ENCODE peak calls at places on chromosome 6, in nine cellular contexts. B is suprapubic skin, D is GM23338, Q is prostate gland, Y is HL-60, H is transverse colon, A is Panc1, W is SK-N-SH, F is breast epithelium. V is an unnamed sample.

GRCh38 chr6:145600299-145600698 is 135.0 kb downstream of the EPM2A start:
- DNase-seq in Y (no peak), F (no peak), Q (no peak), A (no peak), H (no peak), B (no peak), D (no peak), W (no peak), V (no peak)

GRCh38 chr6:47631248-47632196 is 66.9 kb upstream of the ADGRF4 start:
- DNase-seq in H (no peak), A (no peak), F (no peak), D (peak), Y (no peak), W (peak), Q (no peak), B (no peak), V (no peak)

GRCh38 chr6:113644861-113645575 is 212.1 kb upstream of the MARCKS start:
- DNase-seq in A (no peak), D (no peak), H (no peak), B (no peak), F (no peak), Y (no peak), W (no peak), Q (no peak), V (no peak)

GRCh38 chr6:21594427-21595264 is 1.1 kb downstream of the SOX4 start:
- DNase-seq in W (peak), F (peak), Q (peak), A (no peak), D (peak), B (peak), Y (no peak), H (peak), V (peak)

GRCh38 chr6:6399568-6399967 is 79.1 kb upstream of the F13A1 start:
- DNase-seq in F (no peak), Q (no peak), B (no peak), A (no peak), Y (no peak), D (no peak), W (no peak), H (no peak), V (no peak)

GRCh38 chr6:109236140-109237081 is 141.1 kb downstream of the CEP57L1 start:
- DNase-seq in F (no peak), D (peak), H (peak), A (no peak), W (no peak), Y (no peak), B (no peak), Q (no peak), V (peak)

GRCh38 chr6:79601020-79601609 is 30.0 kb upstream of the SH3BGRL2 start:
- DNase-seq in F (no peak), B (no peak), D (no peak), A (peak), Y (no peak), Q (peak), H (no peak), W (no peak), V (no peak)

GRCh38 chr6:109513571-109514071 is 30.6 kb upstream of the ZBTB24 start:
- DNase-seq in Q (no peak), W (no peak), H (no peak), D (peak), Y (no peak), F (no peak), B (no peak), A (no peak), V (no peak)

GRCh38 chr6:84768442-84769174 is 4.2 kb upstream of the TBX18 start:
- DNase-seq in F (no peak), D (peak), Y (no peak), B (no peak), Q (no peak), H (no peak), A (no peak), W (peak), V (no peak)

GRCh38 chr6:105097288-105097687 is 82.5 kb downstream of the POPDC3 start:
- DNase-seq in Y (no peak), W (no peak), Q (no peak), D (no peak), H (peak), F (no peak), B (no peak), A (no peak), V (no peak)

DNA sequence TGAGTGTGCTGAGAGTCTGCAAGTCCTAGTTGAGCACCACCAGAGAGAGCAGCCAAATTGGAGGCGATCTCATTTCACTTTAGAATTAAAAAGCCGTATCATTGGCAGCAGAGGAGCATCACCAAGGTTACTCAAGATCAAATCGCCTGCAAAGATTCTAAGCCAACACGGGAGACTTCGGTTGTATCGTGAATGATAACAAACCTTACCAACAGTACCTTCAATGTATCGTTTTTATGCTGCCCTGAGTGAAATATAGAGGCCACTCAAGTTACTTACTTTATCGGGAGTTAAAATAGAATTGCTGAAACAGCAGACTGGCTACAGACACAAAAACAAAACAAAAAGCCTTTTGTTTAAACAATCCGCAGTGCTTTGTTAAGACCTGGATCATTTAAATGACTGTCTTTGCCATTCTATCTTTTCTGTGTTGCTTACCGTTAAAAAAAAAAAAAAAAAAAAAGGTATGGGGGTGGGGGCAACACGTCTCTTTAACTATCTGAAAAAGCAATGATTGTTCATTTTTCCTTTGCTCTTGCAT is 14.2 kb downstream of the NHSL1 start:
- DNase-seq in A (no peak), F (no peak), D (peak), B (no peak), Q (no peak), H (no peak), Y (no peak), W (no peak), V (no peak)
- H3K4me3 ChIP-seq in A (no peak), F (peak), D (peak), B (peak), Q (no peak), H (no peak), Y (no peak), W (no peak), V (no peak)

GRCh38 chr6:131017962-131018361 is 45.1 kb downstream of the EPB41L2 start:
- DNase-seq in F (no peak), H (no peak), W (no peak), Y (no peak), B (no peak), Q (no peak), D (no peak), A (no peak), V (no peak)
- H3K27ac ChIP-seq in F (no peak), H (no peak), W (no peak), Y (no peak), B (no peak), Q (no peak), D (no peak), A (peak), V (no peak)

GRCh38 chr6:149749594-149750135 is at the start of gene PCMT1:
- DNase-seq in W (peak), Y (peak), B (peak), F (peak), H (peak), D (peak), A (no peak), Q (peak), V (peak)
- TF ChIP-seq POLR2AphosphoS5 in W (no peak), Y (peak), B (peak), F (peak), H (peak), D (peak), A (no peak), Q (peak), V (peak)

GRCh38 chr6:1604347-1604990 is 5.2 kb upstream of the FOXC1 start:
- DNase-seq in F (no peak), Y (no peak), B (peak), A (no peak), H (peak), W (peak), Q (peak), D (peak), V (peak)
- H3K4me3 ChIP-seq in F (peak), Y (peak), B (peak), A (peak), H (peak), W (peak), Q (peak), D (peak), V (peak)

GRCh38 chr6:87697581-87698552 is 4.2 kb downstream of the AKIRIN2 start:
- DNase-seq in W (peak), A (no peak), Y (no peak), F (no peak), H (no peak), D (no peak), B (no peak), Q (no peak), V (no peak)
- H3K27ac ChIP-seq in W (peak), A (peak), Y (peak), F (peak), H (peak), D (no peak), B (no peak), Q (peak), V (peak)

GRCh38 chr6:39530201-39530759 is 194.9 kb downstream of the KIF6 start:
- DNase-seq in D (no peak), H (peak), Y (no peak), W (no peak), B (no peak), Q (no peak), A (no peak), F (no peak), V (no peak)
- TF ChIP-seq POLR2AphosphoS5 in D (no peak), H (no peak), Y (no peak), W (no peak), B (no peak), Q (no peak), A (no peak), F (no peak), V (no peak)

GRCh38 chr6:151692216-151692615 is 115.3 kb upstream of the ESR1 start:
- DNase-seq in Y (no peak), W (no peak), Q (no peak), H (no peak), F (no peak), D (no peak), A (no peak), B (no peak), V (no peak)

GRCh38 chr6:151689499-151690201 is 117.8 kb upstream of the ESR1 start:
- DNase-seq in A (no peak), D (no peak), Q (no peak), F (no peak), B (no peak), W (no peak), Y (no peak), H (no peak), V (no peak)

GRCh38 chr6:151693366-151693765 is 114.1 kb upstream of the ESR1 start:
- DNase-seq in F (no peak), B (no peak), W (no peak), Q (no peak), Y (no peak), A (no peak), H (no peak), D (no peak), V (no peak)

GRCh38 chr6:151690768-151691562 is 116.5 kb upstream of the ESR1 start:
- DNase-seq in B (no peak), D (no peak), Y (no peak), W (no peak), Q (no peak), H (no peak), F (no peak), A (no peak), V (no peak)

DNA sequence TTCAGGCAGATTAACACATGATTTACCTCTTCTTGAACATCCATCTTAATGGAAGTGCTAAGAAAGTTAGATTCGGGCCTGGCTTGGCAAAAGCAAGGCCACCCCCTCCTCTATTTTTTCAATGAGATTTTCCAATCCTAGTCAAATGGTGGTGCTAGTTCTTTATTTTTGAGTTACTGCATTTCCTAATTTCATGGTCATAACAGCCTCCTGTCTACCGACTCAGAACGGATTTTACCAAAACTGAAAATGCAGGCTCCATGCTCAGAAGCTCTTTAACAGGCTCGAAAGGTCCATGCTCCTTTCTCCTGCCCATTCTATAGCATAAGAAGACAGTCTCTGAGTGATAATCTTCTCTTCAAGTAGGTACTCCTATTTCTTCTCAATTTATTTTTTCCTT is 117.2 kb upstream of the ESR1 start:
- DNase-seq in Q (no peak), A (no peak), B (no peak), Y (no peak), F (no peak), D (no peak), H (no peak), W (no peak), V (no peak)
- H3K4me3 ChIP-seq in Q (peak), A (no peak), B (peak), Y (no peak), F (peak), D (no peak), H (no peak), W (no peak), V (peak)

DNA sequence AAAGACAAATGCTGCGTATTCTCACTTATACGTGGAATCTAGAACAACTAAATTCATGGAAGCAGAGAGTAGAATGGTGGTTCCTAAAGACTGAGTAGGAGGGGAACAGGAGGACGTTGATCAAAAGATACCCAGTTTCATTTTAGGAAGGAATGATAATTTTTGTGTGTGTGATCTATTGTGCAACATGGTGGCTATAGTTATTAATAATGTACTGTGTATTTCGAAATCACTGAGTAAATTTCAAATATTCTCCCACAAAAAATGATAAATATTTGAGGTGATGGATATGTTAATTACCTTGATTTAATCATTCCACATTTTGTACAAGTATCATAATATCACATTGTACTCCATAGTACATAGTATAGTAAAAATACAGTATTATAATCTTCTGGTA is 187.5 kb downstream of the MOXD1 start:
- DNase-seq in W (no peak), Q (no peak), D (no peak), F (no peak), H (no peak), Y (no peak), A (no peak), B (no peak), V (no peak)
- H3K27ac ChIP-seq in W (no peak), Q (no peak), D (no peak), F (no peak), H (no peak), Y (no peak), A (no peak), B (no peak), V (no peak)

GRCh38 chr6:112233864-112234263 is 20.5 kb downstream of the LAMA4 start:
- DNase-seq in W (no peak), D (no peak), H (no peak), Q (no peak), A (no peak), B (no peak), Y (no peak), F (no peak), V (no peak)

GRCh38 chr6:112237066-112237465 is 17.3 kb downstream of the LAMA4 start:
- DNase-seq in Y (no peak), Q (no peak), H (no peak), F (no peak), D (no peak), A (no peak), B (no peak), W (no peak), V (no peak)

GRCh38 chr6:112234596-112234995 is 19.8 kb downstream of the LAMA4 start:
- DNase-seq in B (no peak), H (no peak), D (no peak), Q (no peak), W (no peak), Y (no peak), F (no peak), A (no peak), V (no peak)

GRCh38 chr6:112235956-112236355 is 18.4 kb downstream of the LAMA4 start:
- DNase-seq in W (no peak), F (no peak), Y (no peak), B (no peak), H (no peak), D (no peak), Q (no peak), A (no peak), V (no peak)

GRCh38 chr6:112237644-112238043 is 16.7 kb downstream of the LAMA4 start:
- DNase-seq in W (no peak), Q (no peak), H (peak), B (peak), Y (no peak), D (no peak), F (no peak), A (no peak), V (no peak)
- TF ChIP-seq POLR2AphosphoS5 in W (no peak), Q (no peak), H (no peak), B (peak), Y (no peak), D (no peak), F (peak), A (no peak), V (no peak)

V was measured in spleen.